ENCODE peak calls at places on chromosomes 1 and 21, in four cellular contexts. H is activated naive CD4-positive, alpha-beta T cell; F is activated CD4-positive, alpha-beta T cell treated with anti-CD3 and anti-CD28 coated beads, Interleukin-2, amount 50 U/mL, for 1 hour; N is activated CD8-positive, alpha-beta memory T cell treated with anti-CD3 and anti-CD28 coated beads, Interleukin-2, amount 50 U/mL, for 4 hours. T is an unnamed sample.
A peak's percentile ranks its signal among the peaks of the same experiment; 100 is the strongest.

GRCh38 chr1:5594056-5594956 is 397.9 kb downstream of the NPHP4 start:
- DNase-seq in N (no peak), H (no peak), F (no peak), T (no peak)

GRCh38 chr1:50450861-50451653 is 27.8 kb upstream of the DMRTA2 start:
- DNase-seq in H (no peak), F (no peak), N (no peak), T (no peak)

GRCh38 chr1:58720680-58721079 is 20.8 kb upstream of the MYSM1 start:
- DNase-seq in N (no peak), F (no peak), H (no peak), T (no peak)

GRCh38 chr1:218266356-218266755 is 18.7 kb upstream of the RRP15 start:
- DNase-seq in H (no peak), F (no peak), N (no peak), T (no peak)

GRCh38 chr21:26148834-26149354 is 21.7 kb downstream of the APP start:
- DNase-seq in H (no peak), F (no peak), N (no peak), T (peak; percentile 58)

GRCh38 chr1:109705411-109705810 is 6.6 kb upstream of the GSTM5 start:
- DNase-seq in H (no peak), F (no peak), N (no peak), T (no peak)

GRCh38 chr1:161200421-161200991 is 1.7 kb upstream of the ADAMTS4 start:
- DNase-seq in N (no peak), F (no peak), H (no peak), T (no peak)

GRCh38 chr1:12485231-12486172 is 132.5 kb downstream of the DHRS3 start:
- DNase-seq in N (no peak), F (no peak), H (no peak), T (peak; percentile 33)

GRCh38 chr1:161707503-161707902 is 474 bp downstream of the FCRLA start:
- DNase-seq in F (no peak), H (no peak), N (no peak), T (no peak)

GRCh38 chr1:47827032-47827585 is 170.1 kb downstream of the TRABD2B start:
- DNase-seq in F (no peak), H (no peak), N (no peak), T (no peak)

GRCh38 chr1:234999513-234999940 is 129.1 kb downstream of the TOMM20 start:
- DNase-seq in H (no peak), N (no peak), F (no peak), T (no peak)

GRCh38 chr1:117650840-117651568 is 45.2 kb downstream of the TENT5C start:
- DNase-seq in H (no peak), N (no peak), F (no peak), T (no peak)

GRCh38 chr1:30700528-30701265 is 22.7 kb downstream of the MATN1 start:
- DNase-seq in N (no peak), H (no peak), F (no peak), T (peak; percentile 18)

GRCh38 chr1:206728588-206728987 is 42.0 kb upstream of the IL19 start:
- DNase-seq in F (no peak), N (no peak), H (no peak), T (no peak)

GRCh38 chr1:202017385-202018225 is 7.2 kb downstream of the ELF3 start:
- DNase-seq in F (no peak), H (no peak), N (no peak), T (no peak)

GRCh38 chr1:211648980-211649934 is 26.2 kb downstream of the NEK2 start:
- DNase-seq in N (no peak), F (no peak), H (no peak), T (peak; percentile 63)

GRCh38 chr1:79128726-79129125 is 122.2 kb upstream of the ADGRL4 start:
- DNase-seq in H (no peak), F (no peak), N (no peak), T (no peak)

GRCh38 chr1:99481391-99481996 is 164.4 kb upstream of the PALMD start:
- DNase-seq in F (peak; percentile 19), N (peak; percentile 18), H (no peak), T (peak; percentile 35)

GRCh38 chr1:179776831-179777230 is 33.7 kb downstream of the FAM163A start:
- DNase-seq in F (no peak), N (no peak), H (no peak), T (no peak)

GRCh38 chr1:33653226-33653625 is 180.8 kb downstream of the ZSCAN20 start:
- DNase-seq in F (no peak), N (no peak), H (no peak), T (no peak)

GRCh38 chr1:85544689-85545203 is 35.8 kb upstream of the CCN1 start:
- DNase-seq in N (no peak), H (no peak), F (no peak), T (peak; percentile 73)

GRCh38 chr1:47181955-47182680 is 7.7 kb downstream of the PDZK1IP1 start:
- DNase-seq in H (no peak), N (no peak), F (no peak), T (no peak)

GRCh38 chr1:185284533-185285244 is 32.4 kb downstream of the IVNS1ABP start:
- DNase-seq in N (no peak), F (no peak), H (no peak), T (peak; percentile 2)

GRCh38 chr1:149846042-149846441 is 53.3 kb upstream of the BOLA1 start:
- DNase-seq in F (no peak), N (no peak), H (no peak), T (no peak)

T was measured in thyroid gland.